ENCODE peak calls at places on chromosomes 1 and 21, in seven cellular contexts. X, S, K, D, A, P and Q are unnamed samples.

GRCh38 chr1:204341380-204341779 is 18.3 kb downstream of the PLEKHA6 start:
- DNase-seq in X (no peak), S (no peak), K (peak; percentile 45), D (no peak), A (no peak), P (no peak), Q (no peak)

GRCh38 chr1:231200417-231201031 is 38.7 kb downstream of the TRIM67 start:
- DNase-seq in X (no peak), S (no peak), K (peak; percentile 30), D (no peak), A (peak; percentile 62), P (no peak), Q (no peak)

GRCh38 chr1:43444827-43445225 is 8.9 kb downstream of the HYI start:
- DNase-seq in X (peak; percentile 56), S (no peak), K (no peak), D (no peak), A (no peak), P (no peak), Q (no peak)

GRCh38 chr1:95233321-95233736 is 681 bp upstream of the RWDD3 start:
- DNase-seq in X (peak; percentile 54), S (no peak), K (peak; percentile 46), D (no peak), A (no peak), P (no peak), Q (no peak)

GRCh38 chr1:38941527-38942019 is at the start of gene RHBDL2:
- DNase-seq in X (peak; percentile 67), S (no peak), K (peak; percentile 73), D (no peak), A (peak; percentile 70), P (peak; percentile 36), Q (no peak)

GRCh38 chr1:94873520-94874351 is 53.2 kb downstream of the CNN3 start:
- DNase-seq in X (no peak), S (no peak), K (no peak), D (no peak), A (no peak), P (no peak), Q (no peak)

GRCh38 chr1:157774412-157774811 is 2.5 kb downstream of the FCRL2 start:
- DNase-seq in X (no peak), S (no peak), K (peak; percentile 3), D (no peak), A (no peak), P (no peak), Q (no peak)

GRCh38 chr21:32329776-32330175 is 31.1 kb downstream of the MRAP start:
- DNase-seq in X (no peak), S (no peak), K (peak; percentile 57), D (no peak), A (peak; percentile 64), P (no peak), Q (no peak)

GRCh38 chr1:8415526-8416278 is 97.8 kb downstream of the SLC45A1 start:
- DNase-seq in X (no peak), S (no peak), K (no peak), D (no peak), A (no peak), P (no peak), Q (no peak)

GRCh38 chr1:179206817-179207216 is 22.7 kb downstream of the ABL2 start:
- DNase-seq in X (no peak), S (no peak), K (no peak), D (no peak), A (no peak), P (no peak), Q (no peak)

GRCh38 chr1:205913451-205914204 is 29.6 kb downstream of the SLC26A9 start:
- DNase-seq in X (peak; percentile 85), S (no peak), K (peak; percentile 86), D (no peak), A (no peak), P (no peak), Q (peak; percentile 22)

GRCh38 chr1:104466068-104466467 is 716.4 kb downstream of the AMY1C start:
- DNase-seq in X (no peak), S (no peak), K (no peak), D (no peak), A (no peak), P (no peak), Q (no peak)

GRCh38 chr21:32155226-32155625 is 123.6 kb downstream of the MIS18A start:
- DNase-seq in X (no peak), S (no peak), K (no peak), D (no peak), A (no peak), P (no peak), Q (no peak)

GRCh38 chr1:226047495-226047894 is 15.0 kb upstream of the H3-3A start:
- DNase-seq in X (no peak), S (no peak), K (peak; percentile 39), D (no peak), A (no peak), P (no peak), Q (no peak)